ENCODE peak calls at places on chromosomes 5 and 9, in four cellular contexts. X, N, C and V are unnamed samples.

GRCh38 chr9:79571309-79572031 is at the start of gene TLE4:
- DNase-seq in X (peak), N (peak), C (peak), V (peak)

GRCh38 chr5:107359033-107359915 is 311.5 kb downstream of the EFNA5 start:
- DNase-seq in X (no peak), N (no peak), C (no peak), V (no peak)

GRCh38 chr9:35935261-35935660 is 22.7 kb downstream of the OR2S2 start:
- DNase-seq in X (no peak), N (no peak), C (no peak), V (no peak)

GRCh38 chr5:3362606-3362910 is 233.1 kb upstream of the IRX1 start:
- DNase-seq in X (no peak), N (no peak), C (no peak), V (no peak)

GRCh38 chr5:121890297-121890858 is 38.7 kb downstream of the FTMT start:
- DNase-seq in X (peak), N (no peak), C (no peak), V (no peak)

GRCh38 chr9:37943329-37944265 is 39.7 kb upstream of the SLC25A51 start:
- DNase-seq in X (peak), N (no peak), C (no peak), V (no peak)

GRCh38 chr9:35603506-35603985 is 1.5 kb upstream of the TESK1 start:
- DNase-seq in X (peak), N (no peak), C (peak), V (no peak)

GRCh38 chr5:74952406-74952805 is 86.2 kb upstream of the FAM169A start:
- DNase-seq in X (no peak), N (no peak), C (no peak), V (no peak)

GRCh38 chr5:150053231-150053626 is 33.1 kb downstream of the CSF1R start:
- DNase-seq in X (no peak), N (no peak), C (peak), V (no peak)

GRCh38 chr5:145237843-145238242 is 597.3 kb downstream of the PRELID2 start:
- DNase-seq in X (peak), N (no peak), C (peak), V (peak)

GRCh38 chr9:15295761-15296405 is 11.1 kb downstream of the TTC39B start:
- DNase-seq in X (no peak), N (peak), C (no peak), V (no peak)

GRCh38 chr5:149600932-149601331 is 19.6 kb downstream of the ARHGEF37 start:
- DNase-seq in X (no peak), N (no peak), C (no peak), V (no peak)

GRCh38 chr9:84054341-84055010 is 73.9 kb downstream of the RMI1 start:
- DNase-seq in X (no peak), N (no peak), C (no peak), V (no peak)

GRCh38 chr9:1791191-1791590 is 224.0 kb upstream of the SMARCA2 start:
- DNase-seq in X (no peak), N (no peak), C (no peak), V (no peak)

DNA sequence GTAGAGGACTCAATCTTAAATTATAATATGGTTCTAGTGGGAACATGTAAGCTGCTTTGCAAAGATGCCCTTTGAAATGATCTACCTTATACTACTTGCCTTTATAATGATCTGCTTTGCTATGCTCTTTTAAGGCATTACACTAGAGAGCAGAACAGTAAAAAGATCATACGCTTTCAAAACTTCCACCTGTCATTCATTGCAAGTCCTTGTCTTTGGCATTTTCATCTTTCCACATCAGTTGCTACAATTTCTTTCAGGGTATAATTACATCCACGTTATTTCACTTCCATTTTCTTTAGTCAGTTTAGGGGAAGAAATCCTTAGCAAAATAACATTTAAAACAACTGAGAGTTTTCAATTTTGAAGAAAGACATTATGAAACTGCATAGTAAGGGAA is 80.3 kb downstream of the ACTBL2 start:
- DNase-seq in X (no peak), N (no peak), C (no peak), V (no peak)
- TF ChIP-seq REST in X (no peak), N (no peak), C (no peak), V (no peak)

GRCh38 chr5:54259090-54259489 is 51.3 kb downstream of the ARL15 start:
- DNase-seq in X (no peak), N (no peak), C (no peak), V (no peak)
- TF ChIP-seq REST in X (no peak), N (no peak), C (no peak), V (no peak)

GRCh38 chr5:140189977-140190867 is 15.2 kb downstream of the CYSTM1 start:
- DNase-seq in X (no peak), N (no peak), C (no peak), V (peak)
- TF ChIP-seq REST in X (no peak), N (no peak), C (no peak), V (no peak)

GRCh38 chr9:107694390-107694789 is 204.8 kb upstream of the KLF4 start:
- DNase-seq in X (no peak), N (no peak), C (no peak), V (no peak)

GRCh38 chr9:107690026-107690425 is 200.5 kb upstream of the KLF4 start:
- DNase-seq in X (no peak), N (no peak), C (no peak), V (no peak)

GRCh38 chr9:107691649-107692048 is 202.1 kb upstream of the KLF4 start:
- DNase-seq in X (no peak), N (no peak), C (no peak), V (no peak)

GRCh38 chr9:107696302-107696701 is 206.7 kb upstream of the KLF4 start:
- DNase-seq in X (no peak), N (no peak), C (no peak), V (no peak)

DNA sequence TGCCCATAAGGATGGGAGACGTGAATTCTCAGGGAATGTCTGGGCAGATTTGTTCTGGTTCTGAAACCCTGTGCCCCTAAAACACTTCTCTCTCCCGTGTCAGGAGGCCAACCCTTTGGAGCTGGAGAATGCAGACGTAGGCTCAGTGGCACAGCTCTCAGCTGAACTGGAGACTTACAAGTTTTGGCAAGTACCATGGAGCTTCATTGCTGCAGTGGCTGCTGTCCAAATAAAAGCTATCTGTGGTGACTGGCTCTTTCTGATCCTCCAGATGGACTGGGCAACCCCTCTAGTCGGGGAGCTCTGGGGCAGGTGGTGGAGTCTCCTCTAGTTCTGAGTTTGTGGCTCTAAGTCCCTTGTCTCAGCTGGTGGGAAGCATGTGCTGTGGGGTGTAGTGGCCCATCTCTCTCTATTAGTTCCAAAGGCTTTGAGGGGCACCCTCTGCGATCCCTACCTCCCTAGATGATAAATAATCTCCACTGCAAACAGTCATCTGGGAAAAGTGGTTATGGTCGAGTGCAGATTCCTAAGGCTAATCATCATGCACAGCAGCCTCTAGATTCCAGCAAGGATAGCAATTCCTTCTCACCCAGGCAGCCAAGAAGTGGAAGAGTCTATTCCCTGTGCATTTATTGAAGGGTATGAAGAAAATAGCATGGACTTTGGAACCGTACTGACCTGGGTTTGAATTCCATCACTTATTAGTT is 204.2 kb upstream of the KLF4 start:
- DNase-seq in X (no peak), N (no peak), C (no peak), V (no peak)
- TF ChIP-seq REST in X (no peak), N (no peak), C (peak), V (no peak)

DNA sequence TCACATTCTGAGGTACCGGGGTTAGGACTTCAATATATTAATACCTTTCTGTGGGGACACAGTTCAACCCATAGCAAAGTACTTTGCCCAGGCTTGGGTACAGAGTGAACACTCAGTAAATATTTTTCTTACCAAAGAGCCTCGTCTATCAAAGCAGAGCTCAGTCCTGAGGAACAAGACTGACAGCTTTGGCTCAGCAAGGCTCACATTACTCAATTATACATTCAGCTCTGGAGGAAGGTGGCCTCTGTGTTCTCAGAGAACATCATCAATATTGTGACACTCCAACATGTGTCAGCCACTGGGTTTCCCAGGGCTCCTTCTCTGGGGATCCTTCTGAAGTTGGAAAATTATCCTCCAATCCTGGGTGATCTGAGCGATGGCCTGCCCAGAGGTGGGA is 186.4 kb downstream of the NMUR2 start:
- DNase-seq in X (no peak), N (no peak), C (no peak), V (no peak)
- TF ChIP-seq REST in X (no peak), N (no peak), C (no peak), V (no peak)

GRCh38 chr9:113152699-113153098 is 1.9 kb downstream of the SLC31A2 start:
- DNase-seq in X (peak), N (no peak), C (no peak), V (no peak)
- TF ChIP-seq REST in X (no peak), N (no peak), C (no peak), V (no peak)

DNA sequence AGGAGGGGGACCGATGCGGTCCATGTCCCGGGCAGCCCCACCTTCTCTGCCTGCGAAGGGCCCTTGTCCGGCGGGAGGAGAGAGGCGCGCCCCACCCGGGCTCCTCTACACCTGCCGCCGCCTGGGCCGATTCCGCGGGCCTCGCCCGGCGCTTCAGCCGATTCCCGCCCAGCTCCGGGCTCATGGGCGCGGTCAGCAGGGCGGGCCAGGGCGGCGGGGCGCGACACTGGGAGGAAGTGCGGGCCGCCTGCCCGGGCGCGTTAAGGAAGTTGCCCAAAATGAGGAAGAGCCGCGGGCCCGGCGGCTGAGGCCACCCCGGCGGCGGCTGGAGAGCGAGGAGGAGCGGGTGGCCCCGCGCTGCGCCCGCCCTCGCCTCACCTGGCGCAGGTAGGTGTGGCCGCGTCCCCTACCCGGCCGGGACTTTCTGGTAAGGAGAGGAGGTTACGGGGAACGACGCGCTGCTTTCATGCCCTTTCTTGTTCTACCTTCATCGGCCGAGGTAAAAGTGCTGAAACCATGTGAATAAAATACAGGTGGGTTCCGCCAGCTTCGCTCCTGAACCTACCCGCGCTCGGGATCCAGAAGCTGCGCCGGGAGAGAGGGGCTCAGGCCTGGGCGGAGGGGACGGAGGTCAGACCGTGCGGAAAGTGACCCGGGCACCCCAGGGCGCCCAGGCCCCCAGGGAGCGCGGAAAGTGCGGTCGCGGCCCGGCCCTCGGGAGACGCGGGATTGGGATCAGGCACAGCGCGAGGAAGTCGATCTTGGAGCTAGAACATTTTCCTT is at the start of gene SYK:
- DNase-seq in X (peak), N (no peak), C (peak), V (no peak)
- TF ChIP-seq REST in X (no peak), N (no peak), C (no peak), V (no peak)

GRCh38 chr5:147520450-147520849 is 10.6 kb upstream of the DPYSL3 start:
- DNase-seq in X (peak), N (no peak), C (no peak), V (no peak)
- TF ChIP-seq REST in X (peak), N (peak), C (peak), V (no peak)

GRCh38 chr5:177499842-177500241 is 2.4 kb upstream of the PDLIM7 start:
- DNase-seq in X (no peak), N (no peak), C (no peak), V (no peak)
- TF ChIP-seq REST in X (no peak), N (no peak), C (no peak), V (no peak)

GRCh38 chr5:68755293-68755692 is 338.5 kb upstream of the SLC30A5 start:
- DNase-seq in X (no peak), N (no peak), C (no peak), V (no peak)

GRCh38 chr5:68762201-68762600 is 331.6 kb upstream of the SLC30A5 start:
- DNase-seq in X (no peak), N (no peak), C (no peak), V (no peak)

GRCh38 chr5:68754536-68754935 is 339.3 kb upstream of the SLC30A5 start:
- DNase-seq in X (no peak), N (no peak), C (no peak), V (no peak)

GRCh38 chr5:68757813-68758212 is 336.0 kb upstream of the SLC30A5 start:
- DNase-seq in X (no peak), N (no peak), C (peak), V (no peak)

GRCh38 chr5:68759593-68759992 is 334.2 kb upstream of the SLC30A5 start:
- DNase-seq in X (no peak), N (no peak), C (no peak), V (no peak)
- TF ChIP-seq REST in X (no peak), N (no peak), C (no peak), V (no peak)